ENCODE peak calls at places on chromosomes 7 and 10, in five cellular contexts. One of them, this sample, is unnamed.

GRCh38 chr7:101419831-101420230 is 57.2 kb downstream of the COL26A1 start:
- DNase-seq in spleen: no peak
- DNase-seq in SJSA1: no peak
- DNase-seq in pancreas: no peak
- DNase-seq in colonic mucosa: no peak
- DNase-seq in this sample: no peak

GRCh38 chr7:117110480-117111315 is 157.4 kb downstream of the ST7 start:
- DNase-seq in pancreas: no peak
- DNase-seq in SJSA1: no peak
- DNase-seq in colonic mucosa: no peak
- DNase-seq in spleen: no peak
- DNase-seq in this sample: peak; percentile 60

GRCh38 chr10:84356951-84357350 is 28.6 kb downstream of the CCSER2 start:
- DNase-seq in pancreas: no peak
- DNase-seq in SJSA1: no peak
- DNase-seq in spleen: no peak
- DNase-seq in colonic mucosa: no peak
- DNase-seq in this sample: peak; percentile 31

GRCh38 chr7:47451851-47452205 is 130.1 kb downstream of the TNS3 start:
- DNase-seq in colonic mucosa: no peak
- DNase-seq in pancreas: no peak
- DNase-seq in spleen: no peak
- DNase-seq in SJSA1: no peak
- DNase-seq in this sample: no peak

GRCh38 chr7:133512560-133512959 is 259.7 kb downstream of the EXOC4 start:
- DNase-seq in spleen: no peak
- DNase-seq in colonic mucosa: no peak
- DNase-seq in pancreas: no peak
- DNase-seq in SJSA1: peak; percentile 78
- DNase-seq in this sample: no peak

GRCh38 chr10:98855403-98856189 is 380.1 kb downstream of the HPSE2 start:
- DNase-seq in colonic mucosa: no peak
- DNase-seq in pancreas: no peak
- DNase-seq in SJSA1: no peak
- DNase-seq in spleen: no peak
- DNase-seq in this sample: no peak

GRCh38 chr10:101619983-101620382 is 31.9 kb downstream of the DPCD start:
- DNase-seq in colonic mucosa: no peak
- DNase-seq in pancreas: no peak
- DNase-seq in SJSA1: no peak
- DNase-seq in spleen: peak; percentile 27
- DNase-seq in this sample: no peak

GRCh38 chr10:124669824-124670654 is 74.1 kb downstream of the FAM53B start:
- DNase-seq in pancreas: no peak
- DNase-seq in spleen: no peak
- DNase-seq in SJSA1: no peak
- DNase-seq in colonic mucosa: no peak
- DNase-seq in this sample: no peak

GRCh38 chr10:44983066-44983894 is 4.7 kb upstream of the DEPP1 start:
- DNase-seq in colonic mucosa: no peak
- DNase-seq in pancreas: peak; percentile 6
- DNase-seq in spleen: no peak
- DNase-seq in SJSA1: no peak
- DNase-seq in this sample: no peak
- H3K4me1 ChIP-seq in colonic mucosa: peaks cover 19% of the 10 kb centered on the region
- H3K4me1 ChIP-seq in pancreas: peaks cover 40% of the 10 kb centered on the region
- H3K4me1 ChIP-seq in spleen: peaks cover 15% of the 10 kb centered on the region
- H3K4me1 ChIP-seq in SJSA1: peaks cover 96% of the 10 kb centered on the region
- H3K4me1 ChIP-seq in this sample: no peaks in the 10 kb centered on the region

DNA sequence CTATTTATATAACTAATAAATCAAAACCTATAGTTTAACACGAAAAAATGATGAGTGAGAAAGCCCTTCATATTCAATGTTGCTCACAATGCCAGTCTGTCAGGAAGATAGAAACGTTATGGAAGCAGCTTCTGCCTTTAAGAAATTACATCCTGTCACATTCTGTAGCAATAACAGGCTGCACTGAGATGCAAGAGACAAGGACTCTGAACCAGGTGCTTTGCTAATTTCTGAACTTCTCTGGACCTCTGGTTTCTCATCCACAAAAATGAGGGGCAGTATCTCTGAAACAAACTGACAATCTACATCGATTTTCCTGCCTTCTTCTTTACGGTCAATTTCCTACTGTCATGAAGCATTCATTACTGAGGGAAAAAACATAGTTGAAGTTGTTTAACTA is 234.0 kb downstream of the SNX13 start:
- DNase-seq in pancreas: no peak
- DNase-seq in SJSA1: no peak
- DNase-seq in spleen: no peak
- DNase-seq in colonic mucosa: no peak
- DNase-seq in this sample: no peak
- H3K27ac ChIP-seq in pancreas: no peak overlapping the region
- H3K27ac ChIP-seq in SJSA1: no peak overlapping the region
- H3K27ac ChIP-seq in spleen: no peak overlapping the region
- H3K27ac ChIP-seq in colonic mucosa: no peak overlapping the region
- H3K27ac ChIP-seq in this sample: no peak overlapping the region

GRCh38 chr10:131141207-131141606 is 170.3 kb downstream of the TCERG1L start:
- DNase-seq in pancreas: no peak
- DNase-seq in SJSA1: no peak
- DNase-seq in colonic mucosa: no peak
- DNase-seq in spleen: peak; percentile 51
- DNase-seq in this sample: no peak

GRCh38 chr10:131141645-131142445 is 169.7 kb downstream of the TCERG1L start:
- DNase-seq in spleen: peak; percentile 58
- DNase-seq in SJSA1: no peak
- DNase-seq in pancreas: no peak
- DNase-seq in colonic mucosa: no peak
- DNase-seq in this sample: no peak

GRCh38 chr10:131143425-131144165 is 167.9 kb downstream of the TCERG1L start:
- DNase-seq in pancreas: no peak
- DNase-seq in spleen: peak; percentile 67
- DNase-seq in SJSA1: no peak
- DNase-seq in colonic mucosa: no peak
- DNase-seq in this sample: no peak

GRCh38 chr10:131142446-131143380 is 168.8 kb downstream of the TCERG1L start:
- DNase-seq in SJSA1: no peak
- DNase-seq in spleen: peak; percentile 59
- DNase-seq in colonic mucosa: no peak
- DNase-seq in pancreas: no peak
- DNase-seq in this sample: no peak

DNA sequence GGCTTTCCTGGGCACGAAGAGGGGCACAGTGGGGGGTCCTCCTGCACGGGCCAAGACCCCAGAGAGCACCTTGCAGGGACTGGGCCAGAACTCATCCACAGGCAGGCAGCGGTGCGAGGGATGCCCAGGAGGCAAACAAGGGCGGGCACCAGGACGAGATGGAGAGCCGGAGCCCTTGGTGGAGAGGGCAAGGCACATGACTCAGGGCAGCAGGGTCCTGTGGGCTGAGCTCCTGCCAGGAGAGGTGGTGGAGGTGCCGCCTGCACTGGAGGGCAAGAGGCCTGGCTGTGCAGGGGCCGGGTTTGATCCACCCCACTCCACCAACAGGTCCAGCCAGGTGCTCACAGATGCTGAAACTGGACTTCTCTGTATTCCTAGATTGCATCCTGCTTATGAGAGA is 170.9 kb downstream of the TCERG1L start:
- DNase-seq in SJSA1: no peak
- DNase-seq in pancreas: no peak
- DNase-seq in colonic mucosa: no peak
- DNase-seq in spleen: peak; percentile 72
- DNase-seq in this sample: no peak
- H3K4me1 ChIP-seq in SJSA1: no peaks in the 10 kb centered on the region
- H3K4me1 ChIP-seq in pancreas: no peaks in the 10 kb centered on the region
- H3K4me1 ChIP-seq in colonic mucosa: no peaks in the 10 kb centered on the region
- H3K4me1 ChIP-seq in spleen: no peaks in the 10 kb centered on the region
- H3K4me1 ChIP-seq in this sample: no peaks in the 10 kb centered on the region

DNA sequence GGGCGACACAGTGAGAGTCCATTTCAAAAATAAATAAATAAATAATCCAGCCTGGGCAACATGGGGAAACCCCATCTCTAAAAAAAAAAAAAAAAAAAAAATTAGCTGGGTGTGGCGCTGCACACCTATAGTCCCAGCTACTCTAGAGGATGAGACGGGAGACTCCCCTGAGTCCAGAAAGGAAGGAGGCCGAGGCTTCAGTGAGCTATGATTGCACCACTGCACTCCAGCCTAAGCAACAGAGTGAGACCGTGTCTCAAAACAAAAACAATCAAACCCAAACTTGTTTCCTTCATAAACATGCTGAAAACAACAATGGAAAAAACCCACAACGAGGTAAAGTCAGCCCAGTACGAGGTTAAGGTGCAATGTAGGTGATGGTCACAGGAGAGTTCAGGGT is 1.2 kb downstream of the COX19 start:
- DNase-seq in SJSA1: no peak
- DNase-seq in colonic mucosa: peak; percentile 51
- DNase-seq in spleen: no peak
- DNase-seq in pancreas: no peak
- DNase-seq in this sample: no peak
- H3K27ac ChIP-seq in SJSA1: no peak overlapping the region
- H3K27ac ChIP-seq in colonic mucosa: peak overlapping the region; percentile 96
- H3K27ac ChIP-seq in spleen: no peak overlapping the region
- H3K27ac ChIP-seq in pancreas: no peak overlapping the region
- H3K27ac ChIP-seq in this sample: peak overlapping the region; percentile 98

GRCh38 chr10:35466170-35466569 is 129.9 kb downstream of the CCNY start:
- DNase-seq in pancreas: no peak
- DNase-seq in spleen: no peak
- DNase-seq in colonic mucosa: no peak
- DNase-seq in SJSA1: no peak
- DNase-seq in this sample: no peak
- H3K4me1 ChIP-seq in pancreas: peaks cover 11% of the 10 kb centered on the region
- H3K4me1 ChIP-seq in spleen: peaks cover 49% of the 10 kb centered on the region
- H3K4me1 ChIP-seq in colonic mucosa: no peaks in the 10 kb centered on the region
- H3K4me1 ChIP-seq in SJSA1: peaks cover 12% of the 10 kb centered on the region
- H3K4me1 ChIP-seq in this sample: peaks cover 80% of the 10 kb centered on the region

GRCh38 chr10:128189176-128189575 is 63.0 kb upstream of the MKI67 start:
- DNase-seq in colonic mucosa: no peak
- DNase-seq in spleen: no peak
- DNase-seq in SJSA1: no peak
- DNase-seq in pancreas: no peak
- DNase-seq in this sample: no peak

GRCh38 chr10:128185627-128186026 is 59.4 kb upstream of the MKI67 start:
- DNase-seq in SJSA1: no peak
- DNase-seq in spleen: no peak
- DNase-seq in colonic mucosa: no peak
- DNase-seq in pancreas: no peak
- DNase-seq in this sample: no peak

GRCh38 chr10:128187788-128188185 is 61.6 kb upstream of the MKI67 start:
- DNase-seq in spleen: no peak
- DNase-seq in colonic mucosa: no peak
- DNase-seq in SJSA1: no peak
- DNase-seq in pancreas: no peak
- DNase-seq in this sample: no peak

GRCh38 chr10:128191847-128192246 is 65.6 kb upstream of the MKI67 start:
- DNase-seq in spleen: no peak
- DNase-seq in SJSA1: no peak
- DNase-seq in pancreas: no peak
- DNase-seq in colonic mucosa: peak; percentile 24
- DNase-seq in this sample: no peak

GRCh38 chr10:128186959-128187787 is 61.0 kb upstream of the MKI67 start:
- DNase-seq in pancreas: no peak
- DNase-seq in spleen: no peak
- DNase-seq in SJSA1: no peak
- DNase-seq in colonic mucosa: no peak
- DNase-seq in this sample: peak; percentile 17
- H3K27ac ChIP-seq in pancreas: no peak overlapping the region
- H3K27ac ChIP-seq in spleen: no peak overlapping the region
- H3K27ac ChIP-seq in SJSA1: no peak overlapping the region
- H3K27ac ChIP-seq in colonic mucosa: no peak overlapping the region
- H3K27ac ChIP-seq in this sample: peak overlapping the region; percentile 49

GRCh38 chr10:63068246-63068645 is 64.9 kb upstream of the NRBF2 start:
- DNase-seq in colonic mucosa: no peak
- DNase-seq in spleen: no peak
- DNase-seq in pancreas: no peak
- DNase-seq in SJSA1: no peak
- DNase-seq in this sample: no peak

GRCh38 chr10:63069318-63069717 is 63.8 kb upstream of the NRBF2 start:
- DNase-seq in colonic mucosa: no peak
- DNase-seq in SJSA1: no peak
- DNase-seq in pancreas: no peak
- DNase-seq in spleen: no peak
- DNase-seq in this sample: no peak

GRCh38 chr10:63072951-63073350 is 60.2 kb upstream of the NRBF2 start:
- DNase-seq in spleen: no peak
- DNase-seq in SJSA1: no peak
- DNase-seq in colonic mucosa: no peak
- DNase-seq in pancreas: no peak
- DNase-seq in this sample: no peak

GRCh38 chr10:63066606-63067005 is 66.5 kb upstream of the NRBF2 start:
- DNase-seq in SJSA1: no peak
- DNase-seq in colonic mucosa: no peak
- DNase-seq in spleen: no peak
- DNase-seq in pancreas: no peak
- DNase-seq in this sample: no peak

DNA sequence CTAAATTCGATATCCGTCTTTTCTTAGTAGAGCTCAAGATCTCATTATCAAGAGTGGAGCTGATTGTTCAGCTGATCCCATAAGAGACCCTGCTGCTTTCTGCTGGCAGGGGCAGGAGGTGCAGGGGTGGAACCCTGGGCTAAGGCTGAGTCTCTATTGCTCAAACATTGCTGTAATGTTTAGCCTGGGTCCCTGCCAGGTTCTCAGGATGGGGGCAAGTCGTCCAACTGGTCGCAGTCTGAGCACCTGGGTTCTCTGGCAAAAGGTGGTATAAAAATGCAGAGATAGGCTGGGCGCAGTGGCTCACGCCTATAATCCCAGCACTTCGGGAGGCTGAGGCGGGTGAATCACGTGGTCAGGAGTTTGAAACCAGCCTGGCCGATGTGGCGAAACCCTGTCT is 62.0 kb upstream of the NRBF2 start:
- DNase-seq in SJSA1: no peak
- DNase-seq in pancreas: no peak
- DNase-seq in spleen: no peak
- DNase-seq in colonic mucosa: no peak
- DNase-seq in this sample: no peak
- H3K4me1 ChIP-seq in SJSA1: no peaks in the 10 kb centered on the region
- H3K4me1 ChIP-seq in pancreas: no peaks in the 10 kb centered on the region
- H3K4me1 ChIP-seq in spleen: peaks cover 4% of the 10 kb centered on the region
- H3K4me1 ChIP-seq in colonic mucosa: no peaks in the 10 kb centered on the region
- H3K4me1 ChIP-seq in this sample: no peaks in the 10 kb centered on the region

DNA sequence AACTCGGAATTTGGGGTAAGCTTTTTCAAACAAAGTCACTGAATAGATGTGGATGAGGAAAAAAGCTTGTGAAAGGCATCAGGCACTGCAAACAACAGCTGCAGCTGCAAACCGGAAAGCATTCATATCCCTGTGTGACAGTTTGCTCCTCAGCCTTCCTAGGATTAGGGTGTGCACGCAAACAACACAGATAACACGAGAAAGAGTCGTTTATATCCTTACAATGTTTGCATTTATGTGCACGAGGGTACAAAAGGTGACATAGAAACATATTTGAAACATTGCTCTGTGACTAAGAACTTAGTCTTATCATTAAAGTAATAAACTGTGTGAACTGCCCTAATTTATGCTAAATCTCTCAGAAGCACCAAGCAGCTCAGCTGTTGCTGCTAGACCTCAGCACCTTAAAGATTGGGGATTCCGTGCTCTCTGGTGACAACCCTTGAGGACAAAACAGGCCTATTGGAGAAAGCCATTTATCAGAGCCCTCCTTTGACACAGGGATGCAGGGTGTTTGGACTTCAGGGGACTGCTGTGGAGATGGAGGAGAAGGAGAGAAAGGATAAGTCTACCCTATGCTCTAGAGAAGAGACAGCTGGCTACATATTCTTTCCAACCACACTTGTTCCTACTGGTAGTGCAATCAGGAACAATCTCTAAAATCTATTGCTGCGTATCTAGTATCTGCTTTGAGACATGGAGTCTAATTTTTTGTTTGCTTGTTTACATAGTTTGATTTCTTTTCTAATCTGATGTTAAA is 176.2 kb downstream of the GNAT3 start:
- DNase-seq in SJSA1: no peak
- DNase-seq in spleen: no peak
- DNase-seq in colonic mucosa: peak; percentile 58
- DNase-seq in pancreas: no peak
- DNase-seq in this sample: no peak
- H3K27ac ChIP-seq in SJSA1: no peak overlapping the region
- H3K27ac ChIP-seq in spleen: peak overlapping the region; percentile 3
- H3K27ac ChIP-seq in colonic mucosa: peak overlapping the region; percentile 53
- H3K27ac ChIP-seq in pancreas: no peak overlapping the region
- H3K27ac ChIP-seq in this sample: no peak overlapping the region

This sample was measured in naive thymus-derived CD4-positive, alpha-beta T cell.